ENCODE peak calls at places on chromosome 17, in nine cellular contexts. M is CD8-positive, alpha-beta memory T cell; A is heart right ventricle; Q is K562; I is tibial nerve; Z is aorta; W is uterus; N is neural progenitor cell; V is stomach. K is an unnamed sample.

GRCh38 chr17:50265690-50266306 is 8.5 kb upstream of the TMEM92 start:
- DNase-seq in N (no peak), I (no peak), Z (no peak), M (no peak), Q (no peak), V (no peak), W (no peak), A (no peak), K (no peak)

GRCh38 chr17:4535667-4536258 is 19.4 kb downstream of the MYBBP1A start:
- DNase-seq in Q (peak; percentile 38), A (no peak), N (no peak), W (no peak), V (no peak), Z (no peak), I (no peak), M (no peak), K (no peak)

GRCh38 chr17:30924341-30924740 is 2.6 kb downstream of the ADAP2 start:
- DNase-seq in Z (no peak), M (no peak), W (no peak), Q (no peak), A (no peak), I (no peak), N (no peak), V (no peak), K (no peak)

GRCh38 chr17:59521465-59522126 is 43.8 kb upstream of the DHX40 start:
- DNase-seq in A (peak; percentile 35), Z (peak; percentile 63), M (peak; percentile 39), I (peak; percentile 42), N (peak; percentile 73), Q (peak; percentile 90), W (peak; percentile 36), V (peak; percentile 58), K (peak; percentile 81)

GRCh38 chr17:4893721-4894560 is 5.4 kb upstream of the C17orf107 start:
- DNase-seq in W (no peak), M (no peak), I (no peak), Z (no peak), V (no peak), Q (no peak), A (no peak), N (no peak), K (no peak)

GRCh38 chr17:82825540-82826124 is 14.2 kb downstream of the ZNF750 start:
- DNase-seq in W (no peak), V (no peak), I (no peak), Q (no peak), Z (no peak), A (no peak), M (no peak), N (no peak), K (no peak)

GRCh38 chr17:79466562-79467350 is 144.1 kb downstream of the RBFOX3 start:
- DNase-seq in M (no peak), Z (no peak), W (no peak), A (no peak), I (no peak), N (no peak), Q (no peak), V (no peak), K (no peak)

GRCh38 chr17:82110298-82110697 is 12.3 kb upstream of the FASN start:
- DNase-seq in Z (no peak), A (no peak), W (no peak), I (no peak), Q (no peak), V (no peak), N (no peak), M (no peak), K (no peak)

GRCh38 chr17:40342575-40343058 is 21.9 kb downstream of the GJD3 start:
- DNase-seq in Q (no peak), W (no peak), N (no peak), V (no peak), Z (no peak), I (no peak), M (no peak), A (no peak), K (no peak)

GRCh38 chr17:40341808-40342574 is 22.5 kb downstream of the GJD3 start:
- DNase-seq in M (no peak), I (peak; percentile 77), Z (peak; percentile 91), W (peak; percentile 83), Q (peak; percentile 82), N (peak; percentile 84), A (peak; percentile 87), V (peak; percentile 81), K (peak; percentile 57)

GRCh38 chr17:40344321-40345160 is 20.0 kb downstream of the GJD3 start:
- DNase-seq in W (no peak), V (no peak), I (no peak), Q (no peak), A (no peak), N (no peak), M (peak; percentile 58), Z (no peak), K (no peak)

GRCh38 chr17:40345161-40346034 is 19.1 kb downstream of the GJD3 start:
- DNase-seq in N (peak; percentile 90), A (peak; percentile 83), W (peak; percentile 74), I (no peak), M (peak; percentile 29), Z (peak; percentile 83), V (peak; percentile 70), Q (peak; percentile 82), K (no peak)

GRCh38 chr17:40343126-40344119 is 21.1 kb downstream of the GJD3 start:
- DNase-seq in W (no peak), I (no peak), N (peak; percentile 60), Z (no peak), A (peak; percentile 78), Q (no peak), V (no peak), M (no peak), K (no peak)
- H3K27ac ChIP-seq in W (peak overlapping the region; percentile 95), I (peak overlapping the region; percentile 98), N (no peak overlapping the region), Z (peak overlapping the region; percentile 69), A (peak overlapping the region; percentile 99), Q (peak overlapping the region; percentile 91), V (peak overlapping the region; percentile 88), M (peak overlapping the region; percentile 16), K (peak overlapping the region; percentile 58)

DNA sequence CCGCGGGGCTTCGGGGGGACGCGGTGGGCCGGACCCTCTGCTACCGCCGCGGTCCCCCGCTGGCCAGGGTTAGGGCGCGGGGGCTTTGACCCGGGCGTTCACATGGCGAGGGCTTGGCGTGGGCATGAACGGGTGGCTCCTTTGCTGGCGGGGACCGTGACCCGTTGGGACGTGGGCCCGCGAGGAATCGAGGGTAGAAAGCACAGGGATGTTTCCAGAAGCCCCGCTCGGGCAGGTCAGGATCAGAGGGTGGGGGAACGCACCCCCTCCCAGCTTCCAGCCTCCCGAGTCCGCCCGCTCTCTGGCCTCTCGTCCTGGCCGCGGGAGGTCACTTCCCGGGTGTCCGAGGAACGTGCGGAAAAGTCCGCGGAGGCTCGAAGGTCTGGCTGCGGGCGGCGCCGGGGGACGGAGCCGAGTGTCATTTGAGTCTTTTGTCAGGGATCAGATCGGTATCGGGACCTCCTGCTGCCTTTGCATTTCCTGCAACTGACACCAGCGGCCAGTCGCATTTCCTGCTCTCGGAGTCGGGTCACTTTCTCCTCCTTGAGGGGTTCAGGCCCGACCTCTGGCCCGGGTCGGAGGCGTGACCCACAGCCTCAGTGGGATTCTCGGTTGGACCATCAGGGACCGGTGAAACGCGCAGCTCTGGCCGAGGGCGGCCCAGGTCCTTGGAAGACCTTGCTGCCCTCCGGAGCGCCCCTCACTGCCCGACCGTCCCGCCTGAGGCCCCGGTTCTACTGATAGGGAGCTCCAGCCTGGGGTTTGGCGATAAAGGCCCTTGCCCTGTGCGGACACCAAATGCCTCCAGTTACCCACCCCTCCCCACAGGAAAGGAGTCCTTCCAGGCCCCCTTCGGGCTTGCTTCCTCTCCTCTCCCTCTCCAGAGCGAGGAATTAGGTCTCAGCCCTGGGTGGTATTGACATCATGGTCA is 702 bp upstream of the WNT3 start:
- DNase-seq in N (peak; percentile 84), I (no peak), W (no peak), V (no peak), M (no peak), A (no peak), Q (peak; percentile 83), Z (no peak), K (no peak)
- H3K4me3 ChIP-seq in N (peak overlapping the region; percentile 49), I (peak overlapping the region; percentile 35), W (no peak overlapping the region), V (peak overlapping the region; percentile 35), M (peak overlapping the region; percentile 34), A (peak overlapping the region; percentile 46), Q (peak overlapping the region; percentile 26), Z (no peak overlapping the region), K (no peak overlapping the region)

GRCh38 chr17:17755715-17756114 is 74.5 kb downstream of the RAI1 start:
- DNase-seq in N (no peak), Q (no peak), A (no peak), V (no peak), M (no peak), W (no peak), I (no peak), Z (no peak), K (no peak)

GRCh38 chr17:17757944-17758343 is 76.7 kb downstream of the RAI1 start:
- DNase-seq in M (no peak), A (no peak), N (no peak), Z (no peak), W (no peak), V (no peak), Q (no peak), I (no peak), K (no peak)

GRCh38 chr17:17758443-17758842 is 77.2 kb downstream of the RAI1 start:
- DNase-seq in W (no peak), M (no peak), A (no peak), V (no peak), Z (no peak), I (no peak), Q (no peak), N (no peak), K (no peak)

GRCh38 chr17:17759164-17759563 is 77.6 kb downstream of the SREBF1 start:
- DNase-seq in Z (no peak), A (no peak), Q (no peak), N (no peak), I (no peak), M (no peak), W (no peak), V (no peak), K (no peak)

DNA sequence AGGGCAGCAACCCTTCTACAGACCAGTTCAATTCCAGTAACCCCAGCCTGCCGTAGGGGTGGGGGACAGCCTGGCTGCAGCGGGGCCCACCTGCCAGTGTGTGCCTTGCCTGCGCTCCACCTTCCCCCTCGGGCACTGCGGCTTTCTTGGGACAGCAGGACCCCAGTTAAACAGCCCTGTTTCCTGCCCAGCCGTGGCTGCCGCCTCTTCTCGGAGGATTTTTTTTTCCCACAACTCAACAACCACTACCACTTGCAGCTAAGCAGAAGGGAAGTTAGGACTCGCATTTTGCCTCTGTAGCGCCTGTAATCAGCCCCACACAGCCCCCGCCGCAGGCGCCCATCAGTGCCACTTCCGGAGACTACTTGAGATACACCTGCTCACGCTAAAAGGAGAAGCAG is 76.1 kb downstream of the RAI1 start:
- DNase-seq in I (no peak), N (no peak), V (no peak), M (no peak), A (no peak), W (no peak), Q (no peak), Z (no peak), K (peak; percentile 75)
- H3K27ac ChIP-seq in I (no peak overlapping the region), N (no peak overlapping the region), V (no peak overlapping the region), M (no peak overlapping the region), A (peak overlapping the region; percentile 93), W (no peak overlapping the region), Q (no peak overlapping the region), Z (no peak overlapping the region), K (peak overlapping the region; percentile 85)

GRCh38 chr17:38510424-38511125 is 82.3 kb downstream of the ARHGAP23 start:
- DNase-seq in I (no peak), Z (no peak), A (no peak), Q (peak; percentile 80), V (peak; percentile 38), N (peak; percentile 94), W (no peak), M (no peak), K (no peak)

GRCh38 chr17:38511126-38512108 is 83.2 kb downstream of the ARHGAP23 start:
- DNase-seq in N (no peak), V (no peak), W (peak; percentile 62), M (no peak), A (no peak), Q (peak; percentile 6), Z (no peak), I (no peak), K (no peak)

GRCh38 chr17:38509008-38509771 is 80.9 kb downstream of the ARHGAP23 start:
- DNase-seq in W (peak; percentile 61), I (peak; percentile 77), V (peak; percentile 79), N (peak; percentile 94), Q (peak; percentile 92), Z (peak; percentile 76), M (peak; percentile 55), A (peak; percentile 72), K (peak; percentile 91)

GRCh38 chr17:38508570-38508950 is 80.3 kb downstream of the ARHGAP23 start:
- DNase-seq in M (no peak), I (no peak), Q (no peak), A (no peak), Z (no peak), N (no peak), V (no peak), W (no peak), K (no peak)

DNA sequence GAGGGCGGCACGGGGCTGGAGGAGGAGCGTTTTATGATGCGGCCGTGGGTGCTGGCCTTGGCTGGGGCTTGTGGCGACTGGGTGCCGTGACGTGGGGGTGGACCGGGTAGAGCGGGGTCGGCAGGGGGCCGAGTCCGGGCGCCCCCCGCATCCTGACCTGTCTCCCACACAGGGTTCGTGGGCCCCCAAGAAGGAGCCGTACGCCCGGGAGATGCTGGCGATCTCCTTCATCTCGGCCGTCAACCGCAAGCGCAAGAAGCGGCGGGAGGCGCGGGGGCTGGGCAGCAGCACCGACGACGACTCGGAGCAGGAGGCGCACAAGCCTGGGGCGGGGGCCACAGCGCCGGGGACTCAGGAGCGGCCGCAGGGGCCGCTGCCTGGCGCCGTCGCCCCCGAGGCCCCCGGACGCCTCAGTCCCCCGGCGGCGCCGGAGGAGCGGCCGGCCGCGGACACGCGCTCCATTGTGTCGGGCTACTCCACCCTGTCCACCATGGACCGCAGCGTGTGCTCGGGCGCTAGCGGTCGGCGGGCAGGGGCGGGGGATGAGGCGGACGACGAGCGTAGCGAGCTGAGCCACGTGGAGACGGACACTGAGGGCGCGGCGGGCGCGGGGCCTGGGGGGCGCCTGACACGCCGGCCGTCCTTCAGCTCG is 81.6 kb downstream of the ARHGAP23 start:
- DNase-seq in Z (no peak), N (no peak), V (no peak), A (no peak), W (no peak), I (no peak), M (no peak), Q (peak; percentile 57), K (no peak)
- H3K4me3 ChIP-seq in Z (no peak overlapping the region), N (peak overlapping the region; percentile 36), V (peak overlapping the region; percentile 32), A (no peak overlapping the region), W (no peak overlapping the region), I (peak overlapping the region; percentile 43), M (peak overlapping the region; percentile 37), Q (peak overlapping the region; percentile 9), K (no peak overlapping the region)